ENCODE peak calls at places on chromosome 19, in seven cellular contexts. E is heart left ventricle; R is brain microvascular endothelial cell; H is esophagus squamous epithelium; C is activated naive CD8-positive, alpha-beta T cell treated with anti-CD3 and anti-CD28 coated beads for 36 hours; Y is fibroblast of pulmonary artery; O is Kasumi-1. Z is an unnamed sample.

GRCh38 chr19:8000298-8001038 is 5.0 kb downstream of the ELAVL1 start:
- DNase-seq in E (no peak), Y (no peak), H (no peak), R (no peak), C (no peak), O (no peak), Z (no peak)

GRCh38 chr19:31548941-31549340 is 199.7 kb upstream of the TSHZ3 start:
- DNase-seq in O (no peak), C (no peak), Y (peak), E (no peak), H (no peak), R (peak), Z (no peak)

GRCh38 chr19:18795540-18795939 is 4.4 kb upstream of the COMP start:
- DNase-seq in Y (peak), E (no peak), C (no peak), R (no peak), O (peak), H (no peak), Z (no peak)

GRCh38 chr19:41295506-41295905 is 14.5 kb upstream of the CCDC97 start:
- DNase-seq in C (no peak), Y (no peak), E (no peak), R (no peak), H (no peak), O (no peak), Z (no peak)

GRCh38 chr19:5935473-5936307 is 21.6 kb downstream of the CAPS start:
- DNase-seq in R (no peak), C (no peak), E (no peak), H (no peak), O (no peak), Y (no peak), Z (no peak)

GRCh38 chr19:10516064-10516385 is 1.2 kb downstream of the S1PR5 start:
- DNase-seq in C (no peak), R (no peak), H (no peak), Y (no peak), E (no peak), O (no peak), Z (no peak)

GRCh38 chr19:1146858-1147780 is 26.9 kb downstream of the SBNO2 start:
- DNase-seq in H (no peak), R (no peak), O (no peak), E (no peak), C (no peak), Y (no peak), Z (no peak)

GRCh38 chr19:43148233-43148632 is 38.1 kb downstream of the PSG5 start:
- DNase-seq in H (no peak), Y (peak), R (peak), C (no peak), E (no peak), O (no peak), Z (peak)

GRCh38 chr19:13095934-13096890 is 6.4 kb downstream of the LYL1 start:
- DNase-seq in C (no peak), O (peak), H (no peak), Y (no peak), R (no peak), E (no peak), Z (no peak)

GRCh38 chr19:41222240-41222639 is 3.2 kb downstream of the AXL start:
- DNase-seq in E (no peak), O (no peak), H (no peak), R (no peak), Y (no peak), C (no peak), Z (no peak)

GRCh38 chr19:49425922-49426592 is 869 bp downstream of the GFY start:
- DNase-seq in C (peak), Y (no peak), R (no peak), O (peak), E (no peak), H (no peak), Z (no peak)

GRCh38 chr19:940591-941291 is 14.9 kb downstream of the ARID3A start:
- DNase-seq in O (peak), R (no peak), Y (no peak), C (peak), H (no peak), E (peak), Z (peak)

GRCh38 chr19:15452111-15453047 is 2.6 kb upstream of the WIZ start:
- DNase-seq in C (no peak), Y (peak), E (peak), O (no peak), R (peak), H (no peak), Z (peak)

GRCh38 chr19:55353803-55354697 is 469 bp downstream of the COX6B2 start:
- DNase-seq in E (no peak), R (peak), O (peak), H (no peak), Y (peak), C (peak), Z (peak)

GRCh38 chr19:41701401-41702075 is 6.9 kb upstream of the CEACAM5 start:
- DNase-seq in E (no peak), H (no peak), O (peak), R (no peak), C (peak), Y (no peak), Z (no peak)

GRCh38 chr19:13598098-13598497 is 91.8 kb upstream of the CACNA1A start:
- DNase-seq in C (no peak), O (no peak), R (no peak), E (no peak), Y (no peak), H (no peak), Z (no peak)

GRCh38 chr19:45403781-45404556 is 900 bp downstream of the PPP1R13L start:
- DNase-seq in H (no peak), Y (peak), O (no peak), E (peak), C (peak), R (peak), Z (peak)

GRCh38 chr19:3607398-3608078 is 863 bp upstream of the TBXA2R start:
- DNase-seq in C (no peak), R (no peak), H (no peak), E (peak), O (no peak), Y (peak), Z (peak)

GRCh38 chr19:41218615-41219507 is at the start of gene AXL:
- DNase-seq in H (no peak), C (no peak), O (no peak), R (peak), E (peak), Y (peak), Z (peak)

GRCh38 chr19:3269972-3270667 is 45.7 kb downstream of the CELF5 start:
- DNase-seq in C (no peak), E (no peak), H (no peak), R (no peak), O (no peak), Y (no peak), Z (no peak)

GRCh38 chr19:42216653-42217521 is 590 bp downstream of the DEDD2 start:
- DNase-seq in C (peak), E (peak), R (peak), Y (peak), O (no peak), H (no peak), Z (peak)

GRCh38 chr19:30626567-30626966 is 254.4 kb downstream of the ZNF536 start:
- DNase-seq in Y (no peak), R (no peak), O (no peak), C (no peak), H (no peak), E (no peak), Z (no peak)

GRCh38 chr19:45418812-45419211 is 4.9 kb downstream of the ERCC1 start:
- DNase-seq in C (no peak), E (no peak), O (peak), H (no peak), Y (no peak), R (no peak), Z (no peak)

GRCh38 chr19:46841458-46842083 is 9.1 kb downstream of the AP2S1 start:
- DNase-seq in H (no peak), E (peak), Y (peak), C (no peak), O (no peak), R (peak), Z (peak)

Z was measured in lung microvascular endothelial cell.